ENCODE peak calls at places on chromosomes 6 and 20, in five cellular contexts. One of them, this sample, is unnamed. For H3K4me1, the result is how much of the 10 kb centered on the place peaks cover.

GRCh38 chr6:169993861-169994481 is 242.5 kb downstream of the ERMARD start:
- DNase-seq in mucosa of descending colon: peak
- DNase-seq in iPS DF 6.9: no peak
- DNase-seq in PC-3: no peak
- DNase-seq in body of pancreas: no peak
- DNase-seq in this sample: no peak

GRCh38 chr20:57622579-57623381 is 2.6 kb upstream of the ZBP1 start:
- DNase-seq in mucosa of descending colon: peak
- DNase-seq in iPS DF 6.9: peak
- DNase-seq in PC-3: peak
- DNase-seq in body of pancreas: peak
- DNase-seq in this sample: peak

GRCh38 chr6:2531426-2532208 is 219.1 kb downstream of the MYLK4 start:
- DNase-seq in mucosa of descending colon: no peak
- DNase-seq in iPS DF 6.9: no peak
- DNase-seq in PC-3: peak
- DNase-seq in body of pancreas: no peak
- DNase-seq in this sample: no peak

GRCh38 chr20:47146703-47147102 is 209.8 kb downstream of the ZMYND8 start:
- DNase-seq in mucosa of descending colon: no peak
- DNase-seq in iPS DF 6.9: no peak
- DNase-seq in PC-3: peak
- DNase-seq in body of pancreas: no peak
- DNase-seq in this sample: no peak

GRCh38 chr20:16098890-16099639 is 474.2 kb downstream of the KIF16B start:
- DNase-seq in mucosa of descending colon: no peak
- DNase-seq in iPS DF 6.9: no peak
- DNase-seq in PC-3: peak
- DNase-seq in body of pancreas: no peak
- DNase-seq in this sample: no peak

GRCh38 chr6:107713214-107713962 is 110.7 kb downstream of the SCML4 start:
- DNase-seq in mucosa of descending colon: no peak
- DNase-seq in iPS DF 6.9: no peak
- DNase-seq in PC-3: no peak
- DNase-seq in body of pancreas: no peak
- DNase-seq in this sample: no peak

GRCh38 chr6:169494038-169494437 is 207.8 kb downstream of the WDR27 start:
- DNase-seq in mucosa of descending colon: no peak
- DNase-seq in iPS DF 6.9: no peak
- DNase-seq in PC-3: no peak
- DNase-seq in body of pancreas: no peak
- DNase-seq in this sample: no peak

GRCh38 chr20:63366658-63367360 is 5.7 kb upstream of the CHRNA4 start:
- DNase-seq in mucosa of descending colon: no peak
- DNase-seq in iPS DF 6.9: no peak
- DNase-seq in PC-3: no peak
- DNase-seq in body of pancreas: no peak
- DNase-seq in this sample: no peak

GRCh38 chr6:46323312-46323965 is 152.7 kb upstream of the ENPP5 start:
- DNase-seq in mucosa of descending colon: no peak
- DNase-seq in iPS DF 6.9: no peak
- DNase-seq in PC-3: peak
- DNase-seq in body of pancreas: no peak
- DNase-seq in this sample: no peak

GRCh38 chr6:44960898-44961297 is 367.2 kb upstream of the RUNX2 start:
- DNase-seq in mucosa of descending colon: no peak
- DNase-seq in iPS DF 6.9: no peak
- DNase-seq in PC-3: peak
- DNase-seq in body of pancreas: no peak
- DNase-seq in this sample: no peak

GRCh38 chr20:10369723-10370090 is 64.3 kb downstream of the MKKS start:
- DNase-seq in mucosa of descending colon: no peak
- DNase-seq in iPS DF 6.9: no peak
- DNase-seq in PC-3: peak
- DNase-seq in body of pancreas: no peak
- DNase-seq in this sample: no peak

GRCh38 chr6:11770546-11771466 is 7.8 kb downstream of the ADTRP start:
- DNase-seq in mucosa of descending colon: peak
- DNase-seq in iPS DF 6.9: no peak
- DNase-seq in PC-3: peak
- DNase-seq in body of pancreas: peak
- DNase-seq in this sample: no peak

GRCh38 chr6:121435444-121436069 is at the start of gene GJA1:
- DNase-seq in mucosa of descending colon: no peak
- DNase-seq in iPS DF 6.9: no peak
- DNase-seq in PC-3: peak
- DNase-seq in body of pancreas: no peak
- DNase-seq in this sample: no peak

GRCh38 chr6:34731393-34732060 is 25.8 kb upstream of the SNRPC start:
- DNase-seq in mucosa of descending colon: no peak
- DNase-seq in iPS DF 6.9: no peak
- DNase-seq in PC-3: no peak
- DNase-seq in body of pancreas: no peak
- DNase-seq in this sample: no peak

GRCh38 chr6:55758156-55758942 is 117.0 kb downstream of the BMP5 start:
- DNase-seq in mucosa of descending colon: no peak
- DNase-seq in iPS DF 6.9: no peak
- DNase-seq in PC-3: peak
- DNase-seq in body of pancreas: no peak
- DNase-seq in this sample: no peak

GRCh38 chr6:163667372-163668060 is 253.0 kb downstream of the QKI start:
- DNase-seq in mucosa of descending colon: no peak
- DNase-seq in iPS DF 6.9: no peak
- DNase-seq in PC-3: no peak
- DNase-seq in body of pancreas: peak
- DNase-seq in this sample: no peak

GRCh38 chr6:43746613-43747101 is 23.4 kb upstream of the VEGFA start:
- DNase-seq in mucosa of descending colon: no peak
- DNase-seq in iPS DF 6.9: no peak
- DNase-seq in PC-3: no peak
- DNase-seq in body of pancreas: no peak
- DNase-seq in this sample: no peak

GRCh38 chr6:36515844-36516243 is 31.4 kb downstream of the STK38 start:
- DNase-seq in mucosa of descending colon: no peak
- DNase-seq in iPS DF 6.9: no peak
- DNase-seq in PC-3: no peak
- DNase-seq in body of pancreas: no peak
- DNase-seq in this sample: no peak

GRCh38 chr20:53837126-53837826 is 233.1 kb downstream of the BCAS1 start:
- DNase-seq in mucosa of descending colon: peak
- DNase-seq in iPS DF 6.9: no peak
- DNase-seq in PC-3: no peak
- DNase-seq in body of pancreas: no peak
- DNase-seq in this sample: no peak
- H3K4me1 ChIP-seq in mucosa of descending colon: under half
- H3K4me1 ChIP-seq in iPS DF 6.9: under half
- H3K4me1 ChIP-seq in PC-3: under half
- H3K4me1 ChIP-seq in body of pancreas: under half
- H3K4me1 ChIP-seq in this sample: half or more

GRCh38 chr6:140636237-140636636 is 1261.8 kb upstream of the CITED2 start:
- DNase-seq in mucosa of descending colon: no peak
- DNase-seq in iPS DF 6.9: no peak
- DNase-seq in PC-3: no peak
- DNase-seq in body of pancreas: no peak
- DNase-seq in this sample: no peak
- H3K4me3 ChIP-seq in mucosa of descending colon: no peak
- H3K4me3 ChIP-seq in iPS DF 6.9: no peak
- H3K4me3 ChIP-seq in PC-3: no peak
- H3K4me3 ChIP-seq in body of pancreas: no peak
- H3K4me3 ChIP-seq in this sample: no peak

DNA sequence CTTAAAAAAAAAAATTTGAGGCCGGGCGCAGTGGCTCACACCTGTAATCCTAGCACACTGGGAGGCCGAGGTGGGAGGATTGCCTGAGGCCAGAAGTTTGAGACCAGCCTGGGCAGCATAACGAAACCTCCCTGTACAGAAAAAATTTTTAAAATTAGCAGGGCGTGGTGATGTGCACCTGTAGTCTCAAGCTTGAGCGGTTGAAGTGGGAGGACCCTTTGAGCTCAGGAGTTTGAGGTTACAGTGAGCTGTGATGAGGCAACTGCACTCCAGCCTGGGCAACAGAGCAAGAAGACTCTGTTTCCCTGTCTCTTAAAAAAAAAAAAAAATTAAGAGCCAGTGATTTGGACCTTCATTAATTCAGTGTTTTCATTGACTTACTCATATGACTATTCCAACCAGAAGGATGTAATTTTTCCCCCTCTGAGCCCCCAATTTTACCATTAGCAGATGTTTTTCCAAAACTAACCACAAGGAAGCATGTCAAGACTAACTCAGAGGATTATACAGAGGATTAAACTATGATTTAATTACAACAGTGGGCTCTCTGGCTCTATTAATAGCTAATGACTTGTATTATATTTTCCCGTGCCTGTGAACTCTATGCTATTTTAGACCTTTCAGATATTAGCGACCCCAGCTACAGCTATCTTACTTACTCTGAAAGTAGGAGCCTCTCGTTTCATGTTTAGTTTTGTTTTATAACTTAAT is 75.1 kb downstream of the ARID1B start:
- DNase-seq in mucosa of descending colon: no peak
- DNase-seq in iPS DF 6.9: no peak
- DNase-seq in PC-3: no peak
- DNase-seq in body of pancreas: no peak
- DNase-seq in this sample: no peak
- H3K4me1 ChIP-seq in mucosa of descending colon: under half
- H3K4me1 ChIP-seq in iPS DF 6.9: under half
- H3K4me1 ChIP-seq in PC-3: under half
- H3K4me1 ChIP-seq in body of pancreas: under half
- H3K4me1 ChIP-seq in this sample: half or more

GRCh38 chr20:3777726-3778629 is 3.3 kb downstream of the SPEF1 start:
- DNase-seq in mucosa of descending colon: peak
- DNase-seq in iPS DF 6.9: no peak
- DNase-seq in PC-3: peak
- DNase-seq in body of pancreas: peak
- DNase-seq in this sample: no peak
- H3K4me3 ChIP-seq in mucosa of descending colon: no peak
- H3K4me3 ChIP-seq in iPS DF 6.9: peak
- H3K4me3 ChIP-seq in PC-3: peak
- H3K4me3 ChIP-seq in body of pancreas: no peak
- H3K4me3 ChIP-seq in this sample: peak

GRCh38 chr6:39885691-39886090 is 48.6 kb downstream of the MOCS1 start:
- DNase-seq in mucosa of descending colon: no peak
- DNase-seq in iPS DF 6.9: no peak
- DNase-seq in PC-3: no peak
- DNase-seq in body of pancreas: no peak
- DNase-seq in this sample: no peak
- H3K4me1 ChIP-seq in mucosa of descending colon: under half
- H3K4me1 ChIP-seq in iPS DF 6.9: under half
- H3K4me1 ChIP-seq in PC-3: under half
- H3K4me1 ChIP-seq in body of pancreas: under half
- H3K4me1 ChIP-seq in this sample: under half

GRCh38 chr6:15453622-15454021 is 207.8 kb downstream of the JARID2 start:
- DNase-seq in mucosa of descending colon: no peak
- DNase-seq in iPS DF 6.9: no peak
- DNase-seq in PC-3: no peak
- DNase-seq in body of pancreas: no peak
- DNase-seq in this sample: no peak
- H3K4me3 ChIP-seq in mucosa of descending colon: no peak
- H3K4me3 ChIP-seq in iPS DF 6.9: no peak
- H3K4me3 ChIP-seq in PC-3: no peak
- H3K4me3 ChIP-seq in body of pancreas: no peak
- H3K4me3 ChIP-seq in this sample: no peak

DNA sequence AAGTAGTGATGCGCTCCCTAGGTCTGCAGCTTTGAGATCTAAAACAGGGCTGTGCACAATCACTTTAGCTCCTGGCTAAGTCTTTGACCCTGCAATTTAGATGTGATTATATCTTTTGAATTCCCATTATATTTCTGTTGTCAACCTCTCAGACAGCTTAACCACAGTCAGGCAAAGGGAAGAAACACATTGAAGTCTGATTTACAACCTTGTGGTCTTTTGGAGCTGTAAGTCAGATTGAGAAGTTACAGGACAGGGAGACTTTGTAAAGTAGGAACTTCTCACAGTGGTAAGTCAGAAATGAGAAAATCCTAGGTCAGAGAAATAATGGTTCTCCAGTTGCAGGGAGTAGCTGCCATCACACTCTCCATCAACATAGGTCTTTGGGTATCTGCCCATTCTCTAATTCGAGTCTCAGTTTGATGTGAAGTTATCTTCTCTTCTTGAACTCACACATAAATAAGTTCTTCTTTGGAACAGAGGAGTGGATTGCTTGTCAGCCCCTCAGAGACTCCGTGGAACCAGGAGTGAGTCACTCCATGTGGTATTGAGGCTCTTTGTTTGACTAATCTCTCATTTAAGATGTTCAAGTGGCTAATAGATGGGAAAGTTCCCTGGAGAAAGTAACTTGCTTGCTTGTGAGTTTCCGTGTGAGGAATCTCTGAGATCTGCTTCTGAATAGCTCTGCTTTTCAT is 35.0 kb upstream of the SGK1 start:
- DNase-seq in mucosa of descending colon: no peak
- DNase-seq in iPS DF 6.9: no peak
- DNase-seq in PC-3: peak
- DNase-seq in body of pancreas: no peak
- DNase-seq in this sample: no peak
- H3K4me1 ChIP-seq in mucosa of descending colon: under half
- H3K4me1 ChIP-seq in iPS DF 6.9: under half
- H3K4me1 ChIP-seq in PC-3: under half
- H3K4me1 ChIP-seq in body of pancreas: under half
- H3K4me1 ChIP-seq in this sample: under half

DNA sequence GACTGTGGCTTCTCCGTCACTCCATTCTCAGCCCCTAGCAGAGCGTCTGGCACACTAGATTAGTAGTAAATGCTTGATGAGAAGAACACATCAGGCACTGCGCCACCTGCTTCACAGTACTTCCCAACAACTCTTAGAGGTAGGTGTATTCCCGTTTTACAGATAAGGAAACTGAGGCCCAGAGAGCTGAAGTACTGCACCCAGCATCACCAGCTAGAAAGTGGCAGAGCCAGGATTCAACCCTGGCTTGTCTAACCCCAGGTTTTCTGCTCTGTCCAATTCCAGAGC is 3.5 kb downstream of the PRND start:
- DNase-seq in mucosa of descending colon: no peak
- DNase-seq in iPS DF 6.9: no peak
- DNase-seq in PC-3: no peak
- DNase-seq in body of pancreas: no peak
- DNase-seq in this sample: no peak
- H3K4me3 ChIP-seq in mucosa of descending colon: no peak
- H3K4me3 ChIP-seq in iPS DF 6.9: no peak
- H3K4me3 ChIP-seq in PC-3: no peak
- H3K4me3 ChIP-seq in body of pancreas: no peak
- H3K4me3 ChIP-seq in this sample: no peak

DNA sequence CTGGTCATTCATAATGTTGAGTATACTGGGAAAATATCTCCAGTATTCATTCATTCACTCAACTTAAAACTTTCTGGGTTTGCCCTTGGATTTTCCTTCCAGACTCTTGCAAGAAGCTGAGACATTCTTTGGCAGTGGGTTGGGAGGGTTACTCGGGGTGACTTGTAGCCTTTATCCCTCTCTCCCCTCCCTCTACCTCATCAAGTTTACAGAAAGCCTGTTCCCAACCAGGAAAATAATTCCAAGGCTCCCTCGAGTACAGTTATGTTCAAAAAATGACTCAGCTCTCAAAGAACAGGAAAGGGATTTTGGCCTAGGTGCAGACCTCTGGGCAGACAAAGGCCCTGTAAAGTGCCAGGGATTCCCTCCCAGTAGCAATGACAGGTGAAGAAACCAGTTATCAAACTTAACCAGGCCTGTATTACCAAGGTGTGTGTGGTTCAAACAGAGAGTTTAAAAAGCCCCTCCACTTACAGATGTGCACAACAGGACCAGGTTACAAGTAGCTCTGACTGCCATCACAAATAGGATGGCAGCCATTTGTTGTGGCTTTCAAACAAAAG is 22.2 kb downstream of the FKBP1A start:
- DNase-seq in mucosa of descending colon: no peak
- DNase-seq in iPS DF 6.9: no peak
- DNase-seq in PC-3: peak
- DNase-seq in body of pancreas: no peak
- DNase-seq in this sample: no peak
- H3K4me1 ChIP-seq in mucosa of descending colon: under half
- H3K4me1 ChIP-seq in iPS DF 6.9: under half
- H3K4me1 ChIP-seq in PC-3: half or more
- H3K4me1 ChIP-seq in body of pancreas: under half
- H3K4me1 ChIP-seq in this sample: under half